ENCODE peak calls at places on chromosomes 12 and 14, in ten cellular contexts. One of them, this sample, is unnamed.

GRCh38 chr14:90500665-90501370 is 104.0 kb downstream of the CALM1 start:
- DNase-seq in left lung: peak
- DNase-seq in Peyer's patch: no peak
- DNase-seq in AG04450: no peak
- DNase-seq in aorta: no peak
- DNase-seq in tibial artery: peak
- DNase-seq in transverse colon: no peak
- DNase-seq in gastrocnemius medialis: no peak
- DNase-seq in DND-41: no peak
- DNase-seq in GM23338: no peak
- DNase-seq in this sample: no peak

GRCh38 chr12:108738165-108738564 is 6.8 kb upstream of the CORO1C start:
- DNase-seq in GM23338: no peak
- DNase-seq in gastrocnemius medialis: no peak
- DNase-seq in DND-41: no peak
- DNase-seq in Peyer's patch: no peak
- DNase-seq in transverse colon: no peak
- DNase-seq in AG04450: no peak
- DNase-seq in left lung: no peak
- DNase-seq in aorta: no peak
- DNase-seq in tibial artery: no peak
- DNase-seq in this sample: no peak

GRCh38 chr12:25051583-25052190 is 102.8 kb upstream of the BCAT1 start:
- DNase-seq in Peyer's patch: no peak
- DNase-seq in tibial artery: no peak
- DNase-seq in aorta: no peak
- DNase-seq in DND-41: peak
- DNase-seq in AG04450: no peak
- DNase-seq in GM23338: no peak
- DNase-seq in gastrocnemius medialis: no peak
- DNase-seq in left lung: no peak
- DNase-seq in transverse colon: peak
- DNase-seq in this sample: no peak

GRCh38 chr14:68282479-68283377 is 463.1 kb downstream of the RAD51B start:
- DNase-seq in left lung: no peak
- DNase-seq in aorta: no peak
- DNase-seq in gastrocnemius medialis: no peak
- DNase-seq in DND-41: peak
- DNase-seq in Peyer's patch: no peak
- DNase-seq in tibial artery: no peak
- DNase-seq in AG04450: no peak
- DNase-seq in transverse colon: no peak
- DNase-seq in GM23338: no peak
- DNase-seq in this sample: no peak

GRCh38 chr12:674272-674781 is 11.1 kb upstream of the NINJ2 start:
- DNase-seq in aorta: no peak
- DNase-seq in transverse colon: no peak
- DNase-seq in left lung: no peak
- DNase-seq in DND-41: peak
- DNase-seq in gastrocnemius medialis: no peak
- DNase-seq in AG04450: no peak
- DNase-seq in Peyer's patch: no peak
- DNase-seq in tibial artery: no peak
- DNase-seq in GM23338: no peak
- DNase-seq in this sample: no peak

GRCh38 chr12:87848248-87848868 is 180.8 kb downstream of the C12orf50 start:
- DNase-seq in transverse colon: no peak
- DNase-seq in left lung: no peak
- DNase-seq in tibial artery: no peak
- DNase-seq in GM23338: peak
- DNase-seq in gastrocnemius medialis: no peak
- DNase-seq in AG04450: peak
- DNase-seq in Peyer's patch: no peak
- DNase-seq in DND-41: no peak
- DNase-seq in aorta: no peak
- DNase-seq in this sample: peak

GRCh38 chr14:61573321-61573720 is 122.0 kb upstream of the HIF1A start:
- DNase-seq in gastrocnemius medialis: no peak
- DNase-seq in Peyer's patch: no peak
- DNase-seq in DND-41: no peak
- DNase-seq in AG04450: no peak
- DNase-seq in tibial artery: no peak
- DNase-seq in aorta: no peak
- DNase-seq in GM23338: no peak
- DNase-seq in left lung: no peak
- DNase-seq in transverse colon: no peak
- DNase-seq in this sample: no peak

GRCh38 chr14:32711103-32711680 is 227.5 kb upstream of the NPAS3 start:
- DNase-seq in DND-41: peak
- DNase-seq in left lung: no peak
- DNase-seq in transverse colon: no peak
- DNase-seq in gastrocnemius medialis: no peak
- DNase-seq in Peyer's patch: no peak
- DNase-seq in aorta: no peak
- DNase-seq in AG04450: no peak
- DNase-seq in tibial artery: no peak
- DNase-seq in GM23338: peak
- DNase-seq in this sample: no peak

GRCh38 chr12:108616941-108617858 is 16.5 kb downstream of the SELPLG start:
- DNase-seq in Peyer's patch: no peak
- DNase-seq in gastrocnemius medialis: no peak
- DNase-seq in aorta: peak
- DNase-seq in AG04450: no peak
- DNase-seq in tibial artery: no peak
- DNase-seq in GM23338: no peak
- DNase-seq in left lung: peak
- DNase-seq in DND-41: peak
- DNase-seq in transverse colon: peak
- DNase-seq in this sample: no peak

GRCh38 chr14:26204954-26205479 is 392.8 kb downstream of the NOVA1 start:
- DNase-seq in tibial artery: peak
- DNase-seq in GM23338: peak
- DNase-seq in AG04450: no peak
- DNase-seq in aorta: peak
- DNase-seq in DND-41: no peak
- DNase-seq in left lung: no peak
- DNase-seq in transverse colon: peak
- DNase-seq in Peyer's patch: peak
- DNase-seq in gastrocnemius medialis: no peak
- DNase-seq in this sample: peak

GRCh38 chr14:23361320-23361719 is 3.7 kb downstream of the EFS start:
- DNase-seq in gastrocnemius medialis: no peak
- DNase-seq in tibial artery: no peak
- DNase-seq in AG04450: no peak
- DNase-seq in aorta: no peak
- DNase-seq in Peyer's patch: no peak
- DNase-seq in GM23338: no peak
- DNase-seq in left lung: no peak
- DNase-seq in transverse colon: no peak
- DNase-seq in DND-41: no peak
- DNase-seq in this sample: no peak

GRCh38 chr14:66114071-66114470 is 372.1 kb upstream of the CCDC196 start:
- DNase-seq in GM23338: peak
- DNase-seq in tibial artery: no peak
- DNase-seq in transverse colon: no peak
- DNase-seq in AG04450: no peak
- DNase-seq in DND-41: no peak
- DNase-seq in aorta: no peak
- DNase-seq in left lung: no peak
- DNase-seq in Peyer's patch: no peak
- DNase-seq in gastrocnemius medialis: no peak
- DNase-seq in this sample: no peak

GRCh38 chr14:57189070-57189469 is 79.6 kb downstream of the EXOC5 start:
- DNase-seq in tibial artery: no peak
- DNase-seq in gastrocnemius medialis: no peak
- DNase-seq in left lung: no peak
- DNase-seq in transverse colon: no peak
- DNase-seq in AG04450: no peak
- DNase-seq in DND-41: no peak
- DNase-seq in Peyer's patch: no peak
- DNase-seq in aorta: no peak
- DNase-seq in GM23338: peak
- DNase-seq in this sample: no peak

GRCh38 chr12:107512391-107512790 is 173.2 kb upstream of the PWP1 start:
- DNase-seq in DND-41: no peak
- DNase-seq in transverse colon: no peak
- DNase-seq in gastrocnemius medialis: no peak
- DNase-seq in GM23338: no peak
- DNase-seq in AG04450: no peak
- DNase-seq in tibial artery: no peak
- DNase-seq in left lung: no peak
- DNase-seq in Peyer's patch: no peak
- DNase-seq in aorta: no peak
- DNase-seq in this sample: peak

GRCh38 chr12:46891306-46891705 is 65.5 kb upstream of the SLC38A4 start:
- DNase-seq in aorta: no peak
- DNase-seq in GM23338: no peak
- DNase-seq in left lung: no peak
- DNase-seq in DND-41: no peak
- DNase-seq in Peyer's patch: no peak
- DNase-seq in gastrocnemius medialis: peak
- DNase-seq in transverse colon: no peak
- DNase-seq in AG04450: no peak
- DNase-seq in tibial artery: no peak
- DNase-seq in this sample: peak

GRCh38 chr12:54988402-54989054 is 4.0 kb upstream of the TESPA1 start:
- DNase-seq in tibial artery: no peak
- DNase-seq in transverse colon: peak
- DNase-seq in GM23338: no peak
- DNase-seq in aorta: peak
- DNase-seq in left lung: peak
- DNase-seq in DND-41: no peak
- DNase-seq in Peyer's patch: peak
- DNase-seq in gastrocnemius medialis: peak
- DNase-seq in AG04450: no peak
- DNase-seq in this sample: no peak

GRCh38 chr12:109253913-109254544 is 55.1 kb downstream of the FOXN4 start:
- DNase-seq in GM23338: peak
- DNase-seq in gastrocnemius medialis: no peak
- DNase-seq in left lung: no peak
- DNase-seq in transverse colon: no peak
- DNase-seq in DND-41: no peak
- DNase-seq in aorta: no peak
- DNase-seq in Peyer's patch: no peak
- DNase-seq in tibial artery: no peak
- DNase-seq in AG04450: no peak
- DNase-seq in this sample: no peak

GRCh38 chr12:6311822-6312528 is 1.5 kb downstream of the PLEKHG6 start:
- DNase-seq in DND-41: no peak
- DNase-seq in tibial artery: no peak
- DNase-seq in aorta: no peak
- DNase-seq in gastrocnemius medialis: no peak
- DNase-seq in left lung: no peak
- DNase-seq in GM23338: no peak
- DNase-seq in AG04450: no peak
- DNase-seq in Peyer's patch: peak
- DNase-seq in transverse colon: no peak
- DNase-seq in this sample: no peak
- H3K27ac ChIP-seq in DND-41: no peak
- H3K27ac ChIP-seq in tibial artery: no peak
- H3K27ac ChIP-seq in aorta: no peak
- H3K27ac ChIP-seq in gastrocnemius medialis: no peak
- H3K27ac ChIP-seq in left lung: no peak
- H3K27ac ChIP-seq in GM23338: no peak
- H3K27ac ChIP-seq in AG04450: no peak
- H3K27ac ChIP-seq in Peyer's patch: no peak
- H3K27ac ChIP-seq in transverse colon: peak
- H3K27ac ChIP-seq in this sample: no peak

GRCh38 chr12:12540261-12541013 is 22.2 kb downstream of the DUSP16 start:
- DNase-seq in AG04450: no peak
- DNase-seq in transverse colon: no peak
- DNase-seq in gastrocnemius medialis: no peak
- DNase-seq in Peyer's patch: no peak
- DNase-seq in left lung: no peak
- DNase-seq in aorta: no peak
- DNase-seq in DND-41: peak
- DNase-seq in GM23338: no peak
- DNase-seq in tibial artery: no peak
- DNase-seq in this sample: no peak
- H3K27ac ChIP-seq in AG04450: no peak
- H3K27ac ChIP-seq in transverse colon: peak
- H3K27ac ChIP-seq in gastrocnemius medialis: no peak
- H3K27ac ChIP-seq in Peyer's patch: no peak
- H3K27ac ChIP-seq in left lung: no peak
- H3K27ac ChIP-seq in aorta: no peak
- H3K27ac ChIP-seq in DND-41: no peak
- H3K27ac ChIP-seq in GM23338: no peak
- H3K27ac ChIP-seq in tibial artery: no peak
- H3K27ac ChIP-seq in this sample: no peak

DNA sequence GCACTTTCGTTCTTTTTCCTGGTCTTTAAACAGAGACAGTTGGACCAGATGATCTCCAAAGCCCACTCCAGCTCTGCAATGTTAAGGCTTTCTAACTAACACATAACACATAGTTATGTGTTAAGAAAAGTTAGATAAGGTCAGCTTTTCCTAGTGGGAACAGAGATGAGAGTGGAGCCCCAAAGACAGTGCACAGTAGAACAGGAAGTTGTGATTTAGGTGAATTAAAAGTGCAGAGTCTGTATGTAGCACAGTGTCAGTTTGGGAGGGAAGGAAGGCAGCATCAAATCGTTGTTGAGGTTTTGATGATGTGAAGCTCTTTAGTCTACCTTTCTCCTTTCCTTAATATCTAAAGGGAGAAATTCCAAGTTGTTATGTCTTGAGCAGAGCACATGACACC is 31.7 kb downstream of the PRORP start:
- DNase-seq in tibial artery: no peak
- DNase-seq in DND-41: no peak
- DNase-seq in GM23338: no peak
- DNase-seq in gastrocnemius medialis: no peak
- DNase-seq in aorta: no peak
- DNase-seq in left lung: no peak
- DNase-seq in transverse colon: no peak
- DNase-seq in AG04450: no peak
- DNase-seq in Peyer's patch: no peak
- DNase-seq in this sample: no peak
- H3K27ac ChIP-seq in tibial artery: no peak
- H3K27ac ChIP-seq in DND-41: peak
- H3K27ac ChIP-seq in GM23338: no peak
- H3K27ac ChIP-seq in gastrocnemius medialis: no peak
- H3K27ac ChIP-seq in aorta: no peak
- H3K27ac ChIP-seq in left lung: no peak
- H3K27ac ChIP-seq in transverse colon: no peak
- H3K27ac ChIP-seq in AG04450: no peak
- H3K27ac ChIP-seq in Peyer's patch: no peak
- H3K27ac ChIP-seq in this sample: no peak

GRCh38 chr12:88923631-88924030 is 343.4 kb upstream of the KITLG start:
- DNase-seq in AG04450: no peak
- DNase-seq in Peyer's patch: no peak
- DNase-seq in tibial artery: no peak
- DNase-seq in gastrocnemius medialis: peak
- DNase-seq in DND-41: no peak
- DNase-seq in transverse colon: no peak
- DNase-seq in GM23338: no peak
- DNase-seq in left lung: no peak
- DNase-seq in aorta: no peak
- DNase-seq in this sample: no peak
- H3K27ac ChIP-seq in AG04450: no peak
- H3K27ac ChIP-seq in Peyer's patch: no peak
- H3K27ac ChIP-seq in tibial artery: no peak
- H3K27ac ChIP-seq in gastrocnemius medialis: peak
- H3K27ac ChIP-seq in DND-41: no peak
- H3K27ac ChIP-seq in transverse colon: no peak
- H3K27ac ChIP-seq in GM23338: no peak
- H3K27ac ChIP-seq in left lung: no peak
- H3K27ac ChIP-seq in aorta: no peak
- H3K27ac ChIP-seq in this sample: no peak